ENCODE peak calls at places on chromosomes 5 and 9, in eight cellular contexts. Q, P, E, H, Z, X, W and G are unnamed samples.

GRCh38 chr9:124110307-124110915 is 98.8 kb downstream of the LHX2 start:
- DNase-seq in X (peak; percentile 64), Z (peak; percentile 67), H (peak; percentile 72), E (peak; percentile 81), W (peak; percentile 51), Q (peak; percentile 79), P (no peak), G (peak; percentile 27)

GRCh38 chr5:93723005-93723404 is 18.4 kb downstream of the POU5F2 start:
- DNase-seq in X (no peak), H (peak; percentile 73), Q (no peak), Z (no peak), E (peak; percentile 28), W (no peak), P (no peak), G (no peak)

GRCh38 chr5:134175874-134176522 is 752 bp downstream of the SKP1 start:
- DNase-seq in E (peak; percentile 71), X (no peak), W (peak; percentile 22), H (peak; percentile 25), P (no peak), Q (peak; percentile 42), Z (peak; percentile 32), G (peak; percentile 46)

GRCh38 chr9:128253991-128254346 is 21.8 kb downstream of the GOLGA2 start:
- DNase-seq in Z (no peak), E (no peak), Q (no peak), H (no peak), P (no peak), W (no peak), X (no peak), G (no peak)

GRCh38 chr5:54370982-54371381 is 60.6 kb upstream of the ARL15 start:
- DNase-seq in E (no peak), H (no peak), W (no peak), Z (no peak), Q (no peak), P (no peak), X (no peak), G (no peak)

GRCh38 chr5:81789033-81789432 is 38.1 kb upstream of the SSBP2 start:
- DNase-seq in P (no peak), W (no peak), Z (no peak), H (peak; percentile 59), E (peak; percentile 39), X (no peak), Q (peak; percentile 29), G (no peak)

GRCh38 chr5:173229381-173229959 is 5.5 kb downstream of the NKX2-5 start:
- DNase-seq in Z (no peak), P (peak; percentile 66), W (no peak), E (no peak), X (no peak), H (no peak), Q (no peak), G (no peak)

GRCh38 chr5:54909126-54909525 is 76.3 kb downstream of the ESM1 start:
- DNase-seq in W (no peak), X (no peak), Z (no peak), P (no peak), E (peak; percentile 28), H (no peak), Q (no peak), G (no peak)

GRCh38 chr9:87792831-87793288 is 66.9 kb downstream of the CTSL start:
- DNase-seq in Q (peak; percentile 92), H (peak; percentile 94), E (peak; percentile 99), Z (peak; percentile 50), X (no peak), W (peak; percentile 95), P (no peak), G (peak; percentile 80)

GRCh38 chr9:135478858-135479468 is 619 bp upstream of the PPP1R26 start:
- DNase-seq in Z (peak; percentile 78), X (peak; percentile 53), H (peak; percentile 23), P (peak; percentile 76), W (peak; percentile 51), Q (peak; percentile 20), E (peak; percentile 66), G (no peak)

GRCh38 chr9:29198861-29199260 is 1625.6 kb upstream of the C9orf72 start:
- DNase-seq in P (no peak), E (no peak), Q (no peak), H (no peak), X (no peak), Z (no peak), W (no peak), G (no peak)

GRCh38 chr5:36301858-36302603 is at the start of gene RANBP3L:
- DNase-seq in H (peak; percentile 86), Z (no peak), E (peak; percentile 44), X (no peak), P (no peak), W (no peak), Q (peak; percentile 50), G (no peak)

GRCh38 chr9:84711936-84712335 is 42.4 kb downstream of the NTRK2 start:
- DNase-seq in Z (no peak), E (peak; percentile 18), W (peak; percentile 5), X (no peak), Q (peak; percentile 24), H (no peak), P (no peak), G (no peak)

GRCh38 chr5:155978805-155979204 is 348.2 kb upstream of the SGCD start:
- DNase-seq in W (no peak), Q (no peak), X (no peak), Z (no peak), E (peak; percentile 24), P (no peak), H (no peak), G (no peak)

GRCh38 chr5:86797677-86798076 is 179.9 kb downstream of the COX7C start:
- DNase-seq in X (no peak), Q (peak; percentile 0), H (no peak), W (no peak), P (no peak), Z (no peak), E (no peak), G (no peak)

GRCh38 chr5:77987331-77987730 is 211.2 kb upstream of the TBCA start:
- DNase-seq in H (no peak), W (no peak), Q (no peak), Z (no peak), X (no peak), P (no peak), E (no peak), G (no peak)

GRCh38 chr5:91706785-91707520 is 323.8 kb upstream of the ARRDC3 start:
- DNase-seq in W (no peak), Z (no peak), E (peak; percentile 9), Q (no peak), H (peak; percentile 21), X (no peak), P (no peak), G (no peak)

GRCh38 chr5:77806213-77806843 is 30.2 kb upstream of the TBCA start:
- DNase-seq in X (no peak), Q (peak; percentile 6), Z (no peak), W (no peak), P (no peak), H (peak; percentile 10), E (peak; percentile 5), G (peak; percentile 30)

GRCh38 chr5:342501-343460 is 21.3 kb downstream of the AHRR start:
- DNase-seq in E (peak; percentile 29), X (no peak), W (no peak), H (no peak), Q (no peak), Z (no peak), P (no peak), G (no peak)

GRCh38 chr5:156208271-156208670 is 118.7 kb upstream of the SGCD start:
- DNase-seq in P (no peak), W (no peak), Z (no peak), Q (peak; percentile 4), X (no peak), E (peak; percentile 36), H (peak; percentile 18), G (peak; percentile 28)

GRCh38 chr5:158317507-158317906 is 458.6 kb upstream of the CLINT1 start:
- DNase-seq in P (no peak), E (no peak), X (no peak), H (no peak), Z (peak; percentile 49), Q (no peak), W (no peak), G (no peak)
- H3K4me1 ChIP-seq in P (no peaks in the 10 kb centered on the region), E (peaks cover 11% of the 10 kb centered on the region), X (no peaks in the 10 kb centered on the region), H (no peaks in the 10 kb centered on the region), Z (no peaks in the 10 kb centered on the region), Q (no peaks in the 10 kb centered on the region), W (no peaks in the 10 kb centered on the region), G (no peaks in the 10 kb centered on the region)

GRCh38 chr9:112325127-112325526 is 8.3 kb downstream of the PTBP3 start:
- DNase-seq in P (no peak), Z (no peak), H (no peak), E (no peak), W (no peak), Q (no peak), X (no peak), G (no peak)

GRCh38 chr9:112322701-112323377 is 10.6 kb downstream of the PTBP3 start:
- DNase-seq in X (no peak), P (no peak), E (no peak), W (no peak), Z (peak; percentile 42), H (no peak), Q (no peak), G (no peak)

GRCh38 chr9:112325600-112325999 is 7.8 kb downstream of the PTBP3 start:
- DNase-seq in H (no peak), W (no peak), P (no peak), E (no peak), X (no peak), Z (no peak), Q (no peak), G (no peak)

GRCh38 chr9:112326194-112326593 is 7.2 kb downstream of the PTBP3 start:
- DNase-seq in Q (no peak), H (no peak), E (no peak), Z (no peak), W (no peak), P (no peak), X (no peak), G (no peak)

DNA sequence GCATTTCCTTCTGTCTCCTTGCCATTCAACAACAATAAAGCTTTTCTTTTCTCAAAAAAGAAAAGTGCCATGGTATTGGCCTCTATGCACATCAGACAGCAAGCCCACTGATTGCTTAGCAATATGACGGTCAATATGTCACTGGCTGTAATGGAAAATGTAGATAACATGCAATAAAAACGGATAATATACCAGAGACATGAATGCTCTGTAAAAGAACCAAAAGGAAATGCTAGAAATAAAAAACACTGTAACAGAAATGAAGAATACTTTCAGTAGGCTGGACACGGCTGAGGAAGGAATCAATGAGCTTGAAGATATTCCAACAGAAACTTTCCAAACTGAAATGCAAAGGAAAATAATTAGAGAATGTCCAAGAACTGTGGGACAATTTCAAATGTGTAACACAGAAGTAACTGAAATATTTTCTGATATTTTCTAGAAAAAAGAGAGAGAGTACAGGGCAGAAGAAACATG is 10.0 kb downstream of the PTBP3 start:
- DNase-seq in Z (no peak), X (no peak), Q (no peak), W (no peak), E (no peak), P (no peak), H (no peak), G (no peak)
- H3K27ac ChIP-seq in Z (peak overlapping the region; percentile 15), X (no peak overlapping the region), Q (no peak overlapping the region), W (no peak overlapping the region), E (no peak overlapping the region), P (no peak overlapping the region), H (no peak overlapping the region), G (no peak overlapping the region)

GRCh38 chr9:132077881-132078280 is 1.8 kb downstream of the MED27 start:
- DNase-seq in Z (no peak), E (peak; percentile 20), W (no peak), P (no peak), Q (no peak), H (no peak), X (no peak), G (no peak)
- H3K4me3 ChIP-seq in Z (no peak overlapping the region), E (peak overlapping the region; percentile 89), W (no peak overlapping the region), P (no peak overlapping the region), Q (peak overlapping the region; percentile 90), H (peak overlapping the region; percentile 92), X (no peak overlapping the region), G (peak overlapping the region; percentile 93)

GRCh38 chr9:86406366-86406765 is 52.2 kb upstream of the TUT7 start:
- DNase-seq in X (no peak), Z (no peak), P (no peak), Q (peak; percentile 69), H (peak; percentile 85), W (peak; percentile 31), E (peak; percentile 83), G (no peak)
- H3K4me1 ChIP-seq in X (no peaks in the 10 kb centered on the region), Z (no peaks in the 10 kb centered on the region), P (no peaks in the 10 kb centered on the region), Q (peaks cover 5% of the 10 kb centered on the region), H (peaks cover 13% of the 10 kb centered on the region), W (peaks cover 31% of the 10 kb centered on the region), E (peaks cover 30% of the 10 kb centered on the region), G (no peaks in the 10 kb centered on the region)